ENCODE peak calls at places on chromosomes 7 and 10, in nine cellular contexts. R, D, G, M, B, I, W, O and E are unnamed samples.

GRCh38 chr10:18681971-18682403 is 22.8 kb downstream of the ARL5B start:
- DNase-seq in W (no peak), O (no peak), R (no peak), I (no peak), B (no peak), M (peak), D (no peak), G (no peak), E (no peak)

GRCh38 chr10:109784236-109784635 is 139.1 kb downstream of the XPNPEP1 start:
- DNase-seq in B (no peak), M (no peak), G (no peak), I (no peak), O (no peak), R (no peak), D (no peak), W (no peak), E (no peak)

GRCh38 chr7:50863053-50863452 is 80.4 kb upstream of the GRB10 start:
- DNase-seq in R (no peak), W (no peak), G (no peak), D (no peak), I (no peak), O (no peak), M (no peak), B (no peak), E (no peak)

GRCh38 chr10:88178758-88179157 is 315.3 kb downstream of the PTEN start:
- DNase-seq in M (peak), R (no peak), I (no peak), W (no peak), B (no peak), G (no peak), O (no peak), D (no peak), E (no peak)

GRCh38 chr7:104275900-104276299 is 52.5 kb upstream of the LHFPL3 start:
- DNase-seq in M (peak), W (no peak), D (no peak), B (no peak), G (no peak), I (no peak), R (no peak), O (no peak), E (no peak)

GRCh38 chr10:114259825-114260224 is 20.8 kb downstream of the VWA2 start:
- DNase-seq in O (no peak), B (no peak), I (no peak), G (no peak), W (no peak), M (no peak), D (no peak), R (no peak), E (no peak)

GRCh38 chr10:68796609-68797008 is 30.7 kb upstream of the STOX1 start:
- DNase-seq in I (no peak), G (no peak), D (no peak), B (no peak), M (no peak), O (no peak), W (no peak), R (no peak), E (no peak)

GRCh38 chr10:63228237-63228636 is 95.1 kb downstream of the NRBF2 start:
- DNase-seq in R (no peak), G (no peak), M (no peak), B (no peak), D (no peak), W (no peak), I (no peak), O (no peak), E (no peak)

GRCh38 chr7:142568430-142569097 is 180.7 kb upstream of the PRSS1 start:
- DNase-seq in R (no peak), M (no peak), D (peak), W (no peak), I (no peak), B (no peak), O (no peak), G (no peak), E (peak)

GRCh38 chr7:109950256-109950655 is 1140.7 kb upstream of the LRRN3 start:
- DNase-seq in O (no peak), B (no peak), G (no peak), D (peak), R (no peak), I (no peak), M (no peak), W (no peak), E (no peak)

GRCh38 chr10:77504196-77504869 is 133.3 kb downstream of the KCNMA1 start:
- DNase-seq in O (no peak), B (no peak), D (no peak), W (no peak), R (no peak), G (no peak), I (peak), M (no peak), E (no peak)

GRCh38 chr7:101941481-101942383 is 124.3 kb downstream of the CUX1 start:
- DNase-seq in B (no peak), W (no peak), O (no peak), D (peak), M (no peak), I (peak), G (no peak), R (no peak), E (peak)

GRCh38 chr7:155422599-155423336 is 35.2 kb upstream of the EN2 start:
- DNase-seq in R (no peak), O (no peak), W (no peak), M (no peak), I (no peak), B (no peak), G (no peak), D (no peak), E (no peak)

GRCh38 chr10:120475844-120476791 is 19.1 kb downstream of the PLPP4 start:
- DNase-seq in M (no peak), D (no peak), O (no peak), G (no peak), I (no peak), R (no peak), W (no peak), B (no peak), E (no peak)

DNA sequence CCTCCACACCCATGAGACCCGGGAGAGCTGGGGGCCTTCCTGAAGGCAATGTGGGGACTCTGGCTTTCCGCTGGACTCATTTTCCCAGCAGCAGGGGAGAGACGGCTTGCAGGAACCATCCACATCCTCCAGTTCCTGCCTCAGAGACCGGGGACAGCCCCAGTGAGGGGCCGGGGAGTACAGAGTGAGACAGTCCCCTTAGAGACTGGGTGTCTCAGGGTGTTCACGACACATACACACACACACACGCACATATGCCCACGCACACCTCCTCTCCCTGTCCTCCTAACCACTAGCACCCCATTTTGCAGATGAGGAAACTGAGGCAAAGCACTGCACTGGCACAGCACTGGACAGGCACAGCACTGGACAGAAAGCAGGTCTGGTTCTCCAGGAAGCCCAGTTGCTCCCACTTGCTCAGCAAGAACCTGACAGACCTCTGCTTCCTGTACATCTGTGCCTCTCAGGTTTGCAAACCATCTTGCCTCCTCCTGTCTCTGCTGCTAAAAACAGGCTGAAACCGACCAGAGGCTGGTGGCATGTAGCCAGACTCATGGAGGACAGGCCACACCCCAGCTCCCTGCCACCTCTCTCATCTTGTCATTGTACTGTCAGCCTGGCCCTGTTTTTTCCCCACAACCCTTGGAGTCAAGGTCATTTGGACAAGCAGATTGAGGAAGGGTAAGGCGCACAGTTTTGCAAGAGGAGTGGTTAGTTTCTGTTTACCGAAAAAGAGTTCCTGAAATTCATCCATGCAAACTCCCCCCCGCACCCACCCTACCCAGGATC is 8.0 kb upstream of the C10orf105 start:
- DNase-seq in M (peak), B (no peak), W (peak), R (no peak), I (no peak), O (no peak), D (no peak), G (peak), E (no peak)
- TF ChIP-seq REST in M (no peak), B (no peak), W (no peak), R (no peak), I (no peak), O (no peak), D (no peak), G (no peak), E (no peak)

GRCh38 chr10:103852856-103853255 is 2.5 kb downstream of the SH3PXD2A start:
- DNase-seq in W (no peak), D (no peak), M (no peak), O (no peak), R (no peak), G (no peak), I (no peak), B (peak), E (no peak)
- H3K27ac ChIP-seq in W (no peak), D (no peak), M (peak), O (no peak), R (no peak), G (no peak), I (no peak), B (peak), E (no peak)

GRCh38 chr7:56218510-56218909 is 102.3 kb upstream of the NUPR2 start:
- DNase-seq in R (no peak), G (no peak), D (no peak), I (no peak), M (no peak), W (no peak), B (no peak), O (no peak), E (no peak)
- TF ChIP-seq REST in R (no peak), G (no peak), D (no peak), I (no peak), M (no peak), W (no peak), B (no peak), O (no peak), E (no peak)

GRCh38 chr10:119272736-119273135 is 65.4 kb downstream of the GRK5 start:
- DNase-seq in M (no peak), W (no peak), B (no peak), I (no peak), R (no peak), G (no peak), D (no peak), O (no peak), E (no peak)
- H3K27ac ChIP-seq in M (no peak), W (no peak), B (no peak), I (no peak), R (no peak), G (no peak), D (no peak), O (no peak), E (peak)

GRCh38 chr10:52779541-52780390 is 7.2 kb upstream of the MBL2 start:
- DNase-seq in O (peak), R (peak), G (no peak), D (peak), B (peak), W (peak), M (peak), I (peak), E (peak)
- TF ChIP-seq REST in O (no peak), R (no peak), G (no peak), D (no peak), B (no peak), W (no peak), M (no peak), I (no peak), E (no peak)

DNA sequence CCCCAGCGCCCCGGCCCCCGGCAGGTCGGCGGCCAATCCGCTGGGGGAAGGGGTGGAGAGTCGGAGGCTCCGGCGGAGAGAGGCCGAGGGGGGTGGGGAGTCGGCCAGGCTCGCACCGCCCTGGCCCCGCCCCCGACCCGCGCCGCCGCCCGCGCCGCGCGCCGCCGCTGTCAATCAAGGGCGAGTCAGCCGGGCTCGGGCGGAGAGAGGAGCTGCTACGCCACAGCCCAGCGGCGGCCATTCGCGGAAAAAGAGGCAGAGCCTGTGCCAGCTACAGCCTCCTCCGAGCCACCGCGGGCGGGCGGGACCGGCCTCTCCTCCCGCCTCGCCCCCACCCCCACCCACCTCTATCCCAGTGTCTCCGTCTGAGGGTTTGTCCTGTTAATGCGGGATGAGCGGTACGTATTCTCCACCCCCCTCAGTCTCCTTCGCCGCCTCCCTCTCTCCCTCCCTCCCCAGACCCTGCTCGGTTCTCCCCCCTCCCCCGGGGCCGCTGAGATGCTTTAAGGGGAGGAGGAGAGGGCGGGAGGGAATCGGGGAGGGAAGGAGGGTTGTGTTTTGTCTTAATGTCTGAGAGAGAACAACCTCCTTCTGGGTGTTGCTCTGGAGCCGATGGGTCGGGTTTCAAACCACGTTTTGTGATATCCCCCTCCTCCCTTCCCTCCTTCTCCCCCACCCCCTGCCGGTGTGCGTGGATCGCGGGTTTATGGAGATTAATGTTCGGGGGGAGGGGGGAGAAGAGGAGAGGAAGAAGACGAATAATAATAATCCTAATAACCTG is at the start of gene SP4:
- DNase-seq in G (peak), R (peak), I (peak), W (peak), D (peak), B (peak), M (peak), O (peak), E (peak)
- H3K27ac ChIP-seq in G (peak), R (peak), I (peak), W (peak), D (peak), B (peak), M (peak), O (peak), E (peak)

DNA sequence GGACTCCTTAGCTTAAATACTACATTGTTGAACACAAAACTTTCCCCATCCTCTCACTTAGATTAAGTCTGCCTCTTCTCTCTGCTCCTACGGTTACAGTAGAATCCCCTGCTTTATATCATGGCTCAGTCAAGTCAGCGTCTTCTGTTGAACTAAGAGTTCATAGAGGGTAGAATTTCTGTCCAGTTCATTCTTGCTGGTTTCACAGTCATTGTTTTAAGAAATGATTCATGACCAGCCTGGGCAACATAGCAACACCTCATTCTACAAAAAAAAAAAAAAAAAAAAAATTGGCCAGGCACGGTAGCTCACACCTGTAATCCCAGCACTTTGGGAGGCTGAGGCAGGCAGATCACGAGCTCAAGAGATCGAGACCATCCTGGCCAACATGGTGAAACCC is 3.7 kb upstream of the ZFYVE27 start:
- DNase-seq in O (no peak), M (no peak), B (no peak), G (no peak), W (no peak), I (no peak), R (no peak), D (no peak), E (no peak)
- TF ChIP-seq REST in O (no peak), M (no peak), B (no peak), G (no peak), W (no peak), I (no peak), R (no peak), D (no peak), E (no peak)